ENCODE peak calls at places on chromosomes 12 and 14, in four cellular contexts. One of them, this sample, is unnamed.

GRCh38 chr12:122081697-122082221 is 3.2 kb downstream of the MLXIP start:
- DNase-seq in RWPE2: no peak
- DNase-seq in AG08395: peak
- DNase-seq in transverse colon: peak
- DNase-seq in this sample: peak

GRCh38 chr12:26612203-26612602 is 220.8 kb downstream of the ITPR2 start:
- DNase-seq in transverse colon: no peak
- DNase-seq in RWPE2: no peak
- DNase-seq in AG08395: no peak
- DNase-seq in this sample: peak

GRCh38 chr12:34394211-34395055 is 372.1 kb downstream of the ALG10 start:
- DNase-seq in transverse colon: peak
- DNase-seq in RWPE2: peak
- DNase-seq in AG08395: no peak
- DNase-seq in this sample: no peak

GRCh38 chr12:123660328-123660727 is 10.6 kb upstream of the TCTN2 start:
- DNase-seq in transverse colon: no peak
- DNase-seq in RWPE2: no peak
- DNase-seq in AG08395: peak
- DNase-seq in this sample: peak

GRCh38 chr12:54611715-54612116 is 23.0 kb downstream of the LACRT start:
- DNase-seq in AG08395: no peak
- DNase-seq in transverse colon: no peak
- DNase-seq in RWPE2: no peak
- DNase-seq in this sample: no peak

GRCh38 chr12:34403706-34404376 is 381.5 kb downstream of the ALG10 start:
- DNase-seq in transverse colon: peak
- DNase-seq in AG08395: peak
- DNase-seq in RWPE2: peak
- DNase-seq in this sample: no peak

GRCh38 chr14:92323031-92323915 is at the start of gene SLC24A4:
- DNase-seq in RWPE2: no peak
- DNase-seq in transverse colon: no peak
- DNase-seq in AG08395: peak
- DNase-seq in this sample: no peak

GRCh38 chr12:990308-990648 is 745 bp upstream of the ERC1 start:
- DNase-seq in AG08395: peak
- DNase-seq in RWPE2: peak
- DNase-seq in transverse colon: peak
- DNase-seq in this sample: peak

GRCh38 chr12:132064641-132065040 is 79.5 kb downstream of the DDX51 start:
- DNase-seq in RWPE2: no peak
- DNase-seq in AG08395: no peak
- DNase-seq in transverse colon: no peak
- DNase-seq in this sample: no peak

GRCh38 chr12:12896261-12896660 is 4.9 kb downstream of the GPRC5A start:
- DNase-seq in RWPE2: no peak
- DNase-seq in AG08395: peak
- DNase-seq in transverse colon: no peak
- DNase-seq in this sample: peak

GRCh38 chr14:106442857-106443256 is 916.5 kb downstream of the TMEM121 start:
- DNase-seq in transverse colon: no peak
- DNase-seq in AG08395: no peak
- DNase-seq in RWPE2: no peak
- DNase-seq in this sample: no peak

GRCh38 chr12:22459872-22460490 is 84.4 kb downstream of the C2CD5 start:
- DNase-seq in AG08395: peak
- DNase-seq in transverse colon: no peak
- DNase-seq in RWPE2: no peak
- DNase-seq in this sample: peak

GRCh38 chr12:94390130-94390485 is 69.6 kb downstream of the CEP83 start:
- DNase-seq in AG08395: no peak
- DNase-seq in transverse colon: no peak
- DNase-seq in RWPE2: no peak
- DNase-seq in this sample: no peak

GRCh38 chr12:26153421-26154154 is 28.8 kb upstream of the BHLHE41 start:
- DNase-seq in AG08395: peak
- DNase-seq in transverse colon: no peak
- DNase-seq in RWPE2: no peak
- DNase-seq in this sample: peak